ENCODE peak calls at places on chromosomes 3 and 15, in ten cellular contexts. B is testis; H is fibroblast of lung; R is GM23248; C is tibial artery; M is left lung; I is mucosa of descending colon; U is CD4-positive, alpha-beta memory T cell; J is endothelial cell of umbilical vein; O is uterus. Y is an unnamed sample.

GRCh38 chr15:55234104-55234799 is 37.5 kb upstream of the RSL24D1 start:
- DNase-seq in B (no peak), H (no peak), R (no peak), C (no peak), M (no peak), I (no peak), U (no peak), J (no peak), O (no peak), Y (no peak)

GRCh38 chr3:101725192-101725889 is 927 bp downstream of the CEP97 start:
- DNase-seq in B (peak; percentile 65), H (peak; percentile 18), R (peak; percentile 56), C (peak; percentile 44), M (no peak), I (peak; percentile 56), U (no peak), J (peak; percentile 53), O (peak; percentile 26), Y (no peak)

GRCh38 chr3:157029365-157029790 is 130.6 kb downstream of the CCNL1 start:
- DNase-seq in B (no peak), H (no peak), R (no peak), C (no peak), M (no peak), I (no peak), U (no peak), J (no peak), O (no peak), Y (no peak)

GRCh38 chr15:88127477-88127799 is 129.1 kb downstream of the NTRK3 start:
- DNase-seq in B (no peak), H (no peak), R (no peak), C (no peak), M (no peak), I (no peak), U (no peak), J (no peak), O (no peak), Y (no peak)

GRCh38 chr3:187914231-187914630 is 169.0 kb upstream of the BCL6 start:
- DNase-seq in B (no peak), H (no peak), R (no peak), C (no peak), M (no peak), I (no peak), U (no peak), J (no peak), O (no peak), Y (peak; percentile 66)

GRCh38 chr15:62719316-62719715 is 323.2 kb upstream of the TPM1 start:
- DNase-seq in B (no peak), H (no peak), R (peak; percentile 74), C (no peak), M (no peak), I (no peak), U (no peak), J (no peak), O (no peak), Y (no peak)

GRCh38 chr3:185770071-185770470 is 54.8 kb downstream of the IGF2BP2 start:
- DNase-seq in B (no peak), H (no peak), R (no peak), C (no peak), M (no peak), I (no peak), U (no peak), J (no peak), O (no peak), Y (no peak)

GRCh38 chr3:144084929-144085328 is 113.3 kb downstream of the DIPK2A start:
- DNase-seq in B (no peak), H (no peak), R (no peak), C (no peak), M (no peak), I (no peak), U (no peak), J (no peak), O (no peak), Y (no peak)

GRCh38 chr15:76377217-76377616 is 40.6 kb downstream of the ISL2 start:
- DNase-seq in B (no peak), H (no peak), R (no peak), C (no peak), M (no peak), I (no peak), U (no peak), J (no peak), O (no peak), Y (no peak)

GRCh38 chr3:142657033-142657432 is 60.8 kb downstream of the PLS1 start:
- DNase-seq in B (no peak), H (no peak), R (no peak), C (no peak), M (no peak), I (no peak), U (no peak), J (no peak), O (no peak), Y (no peak)

GRCh38 chr15:40330368-40330836 is 6.9 kb downstream of the INAFM2 start:
- DNase-seq in B (peak; percentile 47), H (peak; percentile 90), R (peak; percentile 64), C (no peak), M (peak; percentile 87), I (no peak), U (no peak), J (no peak), O (peak; percentile 54), Y (peak; percentile 48)

DNA sequence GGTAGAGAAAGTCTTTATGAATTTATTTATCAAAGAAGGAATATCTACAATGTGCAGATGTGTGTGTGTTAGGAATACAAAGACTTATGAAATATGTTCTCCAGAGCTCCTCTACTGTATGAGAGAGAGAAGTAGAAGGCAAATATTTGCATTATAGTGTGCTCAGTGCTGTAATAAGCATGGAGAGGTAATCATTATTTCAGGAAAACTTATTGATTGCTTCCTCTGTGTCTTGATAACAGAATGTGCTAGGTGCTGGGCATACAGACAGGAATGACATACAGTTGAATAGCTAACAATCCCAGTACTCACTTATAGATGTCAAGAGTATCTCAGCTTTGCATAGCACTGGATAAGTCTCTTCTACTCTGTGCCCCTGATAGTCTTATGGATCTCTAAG is 30.2 kb downstream of the ATG7 start:
- DNase-seq in B (no peak), H (no peak), R (no peak), C (no peak), M (no peak), I (no peak), U (no peak), J (no peak), O (no peak), Y (no peak)
- H3K4me1 ChIP-seq in B (peaks cover 10% of the 10 kb centered on the region), H (no peaks in the 10 kb centered on the region), R (peaks cover 8% of the 10 kb centered on the region), C (peaks cover 10% of the 10 kb centered on the region), M (peaks cover 3% of the 10 kb centered on the region), I (no peaks in the 10 kb centered on the region), U (peaks cover 7% of the 10 kb centered on the region), J (peaks cover 22% of the 10 kb centered on the region), O (no peaks in the 10 kb centered on the region), Y (no peaks in the 10 kb centered on the region)

GRCh38 chr15:51732661-51733060 is 4.8 kb downstream of the LYSMD2 start:
- DNase-seq in B (no peak), H (no peak), R (no peak), C (no peak), M (no peak), I (no peak), U (no peak), J (no peak), O (no peak), Y (no peak)
- H3K4me1 ChIP-seq in B (peaks cover 6% of the 10 kb centered on the region), H (peaks cover 3% of the 10 kb centered on the region), R (peaks cover 13% of the 10 kb centered on the region), C (peaks cover 34% of the 10 kb centered on the region), M (peaks cover 15% of the 10 kb centered on the region), I (peaks cover 15% of the 10 kb centered on the region), U (peaks cover 77% of the 10 kb centered on the region), J (peaks cover 3% of the 10 kb centered on the region), O (no peaks in the 10 kb centered on the region), Y (no peaks in the 10 kb centered on the region)

DNA sequence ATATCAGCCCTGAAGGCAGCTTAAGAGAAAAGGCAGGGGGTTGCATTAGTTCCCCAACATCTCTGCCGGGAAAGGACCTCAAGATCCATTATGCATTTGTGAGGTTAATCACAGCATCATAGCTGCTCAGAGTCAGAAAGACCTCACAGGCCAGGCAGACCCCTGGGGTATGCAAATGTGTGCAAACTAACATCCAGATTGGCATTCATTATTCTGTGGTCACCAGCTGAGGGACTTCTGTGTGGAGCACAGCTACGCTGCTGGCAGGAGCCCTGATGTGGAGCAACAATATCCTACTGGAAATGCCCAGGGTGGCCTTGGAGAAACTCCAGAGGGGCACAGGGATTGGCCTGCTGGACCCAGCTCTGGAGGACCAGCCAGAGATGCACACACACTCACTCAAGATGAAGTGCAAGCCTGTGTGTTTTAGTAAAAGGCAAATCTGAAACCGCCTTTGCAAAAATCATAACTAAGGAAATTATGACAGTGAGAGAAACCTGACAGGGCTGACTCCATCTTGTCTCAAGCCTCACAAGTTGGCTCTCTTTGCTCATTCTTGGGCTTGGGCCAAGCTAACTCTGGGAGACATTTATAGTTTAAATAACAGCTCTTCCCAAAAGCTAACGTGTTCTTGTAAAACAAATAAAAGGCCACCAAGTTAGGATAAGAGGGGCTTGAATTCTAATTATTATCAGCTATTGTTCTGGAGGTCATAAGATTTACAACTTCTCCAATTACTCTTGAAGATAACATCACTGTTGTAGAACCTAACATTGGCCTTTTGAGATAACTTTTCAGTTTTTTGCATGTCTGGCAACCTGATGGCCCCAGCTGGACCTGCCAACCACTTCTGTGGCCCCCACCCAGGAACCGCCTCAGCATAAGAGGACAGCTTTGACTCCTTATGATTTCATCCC is 257.1 kb downstream of the UACA start:
- DNase-seq in B (no peak), H (no peak), R (no peak), C (no peak), M (no peak), I (no peak), U (no peak), J (no peak), O (no peak), Y (no peak)
- H3K4me1 ChIP-seq in B (peaks cover 23% of the 10 kb centered on the region), H (peaks cover 31% of the 10 kb centered on the region), R (peaks cover 50% of the 10 kb centered on the region), C (peaks cover 37% of the 10 kb centered on the region), M (peaks cover 31% of the 10 kb centered on the region), I (peaks cover 12% of the 10 kb centered on the region), U (peaks cover 66% of the 10 kb centered on the region), J (peaks cover 28% of the 10 kb centered on the region), O (no peaks in the 10 kb centered on the region), Y (peaks cover 6% of the 10 kb centered on the region)

GRCh38 chr3:14425574-14426304 is 23.3 kb downstream of the SLC6A6 start:
- DNase-seq in B (no peak), H (no peak), R (no peak), C (no peak), M (peak; percentile 70), I (peak; percentile 53), U (peak; percentile 51), J (no peak), O (no peak), Y (no peak)

GRCh38 chr3:14423963-14424362 is 21.6 kb downstream of the SLC6A6 start:
- DNase-seq in B (no peak), H (no peak), R (no peak), C (no peak), M (no peak), I (no peak), U (no peak), J (no peak), O (no peak), Y (no peak)

GRCh38 chr3:14424711-14425573 is 22.5 kb downstream of the SLC6A6 start:
- DNase-seq in B (no peak), H (peak; percentile 45), R (no peak), C (no peak), M (peak; percentile 64), I (no peak), U (peak; percentile 55), J (no peak), O (no peak), Y (no peak)

GRCh38 chr3:14428087-14429067 is 26.0 kb downstream of the SLC6A6 start:
- DNase-seq in B (no peak), H (peak; percentile 55), R (no peak), C (no peak), M (no peak), I (no peak), U (no peak), J (no peak), O (no peak), Y (no peak)

DNA sequence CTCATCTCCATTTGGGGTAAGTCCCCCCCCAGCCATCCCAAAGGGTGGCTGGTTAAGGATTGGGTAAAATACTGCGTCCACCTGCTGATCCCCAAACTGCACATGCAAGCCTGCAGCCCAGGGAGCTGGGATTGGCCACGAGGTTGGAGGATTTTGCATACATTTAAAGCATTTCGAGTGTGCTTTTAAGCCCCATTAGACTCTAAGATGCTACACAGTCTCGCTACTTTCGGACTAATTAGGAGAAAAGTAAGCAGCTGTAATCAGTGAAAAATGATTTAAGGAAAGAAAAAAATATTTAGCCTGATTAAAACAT is 23.9 kb downstream of the SLC6A6 start:
- DNase-seq in B (no peak), H (no peak), R (no peak), C (no peak), M (no peak), I (no peak), U (no peak), J (no peak), O (no peak), Y (no peak)
- H3K4me1 ChIP-seq in B (no peaks in the 10 kb centered on the region), H (peaks cover 1% of the 10 kb centered on the region), R (peaks cover 2% of the 10 kb centered on the region), C (peaks cover 5% of the 10 kb centered on the region), M (peaks cover 30% of the 10 kb centered on the region), I (peaks cover 14% of the 10 kb centered on the region), U (peaks cover 94% of the 10 kb centered on the region), J (peaks cover 13% of the 10 kb centered on the region), O (no peaks in the 10 kb centered on the region), Y (no peaks in the 10 kb centered on the region)

Y was measured in breast epithelium.